ENCODE peak calls at places on chromosomes 2 and 18, in four cellular contexts. U, M, Q and C are unnamed samples.

GRCh38 chr2:48471048-48471474 is 58.9 kb upstream of the STON1 start:
- DNase-seq in M (peak), Q (peak), U (no peak), C (peak)

GRCh38 chr2:203282101-203282500 is 43.3 kb downstream of the CYP20A1 start:
- DNase-seq in U (no peak), M (no peak), Q (no peak), C (no peak)

GRCh38 chr2:8676915-8677645 is 4.8 kb upstream of the ID2 start:
- DNase-seq in U (no peak), Q (no peak), M (peak), C (no peak)

GRCh38 chr2:191638079-191638801 is 39.7 kb upstream of the NABP1 start:
- DNase-seq in M (no peak), Q (no peak), U (no peak), C (peak)

GRCh38 chr2:39411186-39411944 is 25.7 kb downstream of the MAP4K3 start:
- DNase-seq in U (no peak), M (no peak), Q (no peak), C (peak)

GRCh38 chr2:191889924-191890323 is 43.0 kb upstream of the CAVIN2 start:
- DNase-seq in M (no peak), Q (no peak), U (no peak), C (no peak)

GRCh38 chr2:157830696-157831570 is 45.2 kb downstream of the ACVR1 start:
- DNase-seq in Q (peak), M (no peak), U (no peak), C (peak)

GRCh38 chr2:238424313-238424700 is 2.4 kb upstream of the ASB1 start:
- DNase-seq in U (no peak), Q (no peak), M (no peak), C (no peak)

GRCh38 chr2:72694715-72695496 is 130.9 kb downstream of the EXOC6B start:
- DNase-seq in Q (no peak), M (peak), U (no peak), C (peak)

GRCh38 chr18:1503847-1504246 is 599.2 kb downstream of the ADCYAP1 start:
- DNase-seq in M (no peak), U (no peak), Q (no peak), C (no peak)

GRCh38 chr2:163604941-163605555 is 130.8 kb downstream of the FIGN start:
- DNase-seq in M (no peak), Q (no peak), U (no peak), C (no peak)

GRCh38 chr2:240624950-240625621 is at the start of gene GPR35:
- DNase-seq in Q (no peak), M (no peak), U (peak), C (no peak)

GRCh38 chr2:233162770-233163169 is 88.7 kb upstream of the ATG16L1 start:
- DNase-seq in U (no peak), M (no peak), Q (no peak), C (no peak)

GRCh38 chr2:119283873-119284331 is 60.3 kb downstream of the STEAP3 start:
- DNase-seq in M (no peak), U (no peak), Q (no peak), C (no peak)

GRCh38 chr2:24365051-24365450 is 4.7 kb upstream of the ITSN2 start:
- DNase-seq in M (no peak), U (no peak), Q (no peak), C (no peak)

GRCh38 chr2:167200025-167200424 is 311.7 kb downstream of the XIRP2 start:
- DNase-seq in M (no peak), Q (no peak), U (no peak), C (no peak)

GRCh38 chr2:105320651-105321215 is 8.8 kb downstream of the TGFBRAP1 start:
- DNase-seq in M (no peak), Q (no peak), U (no peak), C (no peak)

GRCh38 chr2:241811209-241811951 is 2.4 kb downstream of the NEU4 start:
- DNase-seq in U (no peak), M (no peak), Q (no peak), C (no peak)

GRCh38 chr2:120104002-120104467 is 91.2 kb downstream of the EPB41L5 start:
- DNase-seq in U (no peak), M (no peak), Q (no peak), C (no peak)

GRCh38 chr2:3200420-3200939 is 177.1 kb downstream of the EIPR1 start:
- DNase-seq in U (no peak), M (no peak), Q (no peak), C (no peak)
- TF ChIP-seq SMC3 in U (no peak), M (no peak), Q (no peak), C (no peak)

DNA sequence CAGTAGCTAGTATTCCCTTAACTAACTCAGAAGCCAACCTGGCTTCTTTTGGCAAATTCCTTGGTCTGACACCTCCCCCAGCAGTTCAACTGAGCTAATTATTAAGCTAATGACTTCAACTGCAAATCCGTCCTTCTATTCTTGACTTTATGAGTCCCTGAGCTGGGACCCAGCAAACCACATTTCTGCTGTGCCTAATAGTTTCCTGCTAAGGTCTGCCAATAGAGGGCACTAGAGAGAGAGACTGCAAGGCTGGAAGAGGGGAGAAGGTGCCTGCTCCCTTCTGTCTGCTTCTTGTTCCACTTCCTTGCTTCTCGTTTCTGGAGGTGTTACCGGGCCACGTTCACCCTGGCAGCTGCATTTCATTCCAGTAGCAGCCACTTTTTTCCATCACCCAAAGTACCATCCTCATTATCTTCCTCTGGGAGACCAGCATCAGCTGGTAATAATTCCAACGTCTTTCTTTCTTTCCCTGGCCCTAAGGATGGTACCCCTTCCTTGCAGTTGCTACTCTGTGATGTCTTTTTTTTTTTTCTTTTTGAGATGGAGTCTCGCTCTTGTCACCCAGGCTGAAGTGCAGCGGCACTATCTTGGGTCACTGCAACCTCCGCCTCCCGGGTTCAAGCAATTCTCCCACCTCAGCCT is 352.0 kb downstream of the TNS1 start:
- DNase-seq in M (peak), Q (peak), U (no peak), C (peak)
- TF ChIP-seq PBX3 in M (no peak), Q (no peak), U (no peak), C (no peak)

GRCh38 chr2:110994250-110994961 is 126.3 kb upstream of the BCL2L11 start:
- DNase-seq in M (no peak), Q (no peak), U (no peak), C (no peak)
- TF ChIP-seq SMC3 in M (no peak), Q (no peak), U (no peak), C (no peak)

DNA sequence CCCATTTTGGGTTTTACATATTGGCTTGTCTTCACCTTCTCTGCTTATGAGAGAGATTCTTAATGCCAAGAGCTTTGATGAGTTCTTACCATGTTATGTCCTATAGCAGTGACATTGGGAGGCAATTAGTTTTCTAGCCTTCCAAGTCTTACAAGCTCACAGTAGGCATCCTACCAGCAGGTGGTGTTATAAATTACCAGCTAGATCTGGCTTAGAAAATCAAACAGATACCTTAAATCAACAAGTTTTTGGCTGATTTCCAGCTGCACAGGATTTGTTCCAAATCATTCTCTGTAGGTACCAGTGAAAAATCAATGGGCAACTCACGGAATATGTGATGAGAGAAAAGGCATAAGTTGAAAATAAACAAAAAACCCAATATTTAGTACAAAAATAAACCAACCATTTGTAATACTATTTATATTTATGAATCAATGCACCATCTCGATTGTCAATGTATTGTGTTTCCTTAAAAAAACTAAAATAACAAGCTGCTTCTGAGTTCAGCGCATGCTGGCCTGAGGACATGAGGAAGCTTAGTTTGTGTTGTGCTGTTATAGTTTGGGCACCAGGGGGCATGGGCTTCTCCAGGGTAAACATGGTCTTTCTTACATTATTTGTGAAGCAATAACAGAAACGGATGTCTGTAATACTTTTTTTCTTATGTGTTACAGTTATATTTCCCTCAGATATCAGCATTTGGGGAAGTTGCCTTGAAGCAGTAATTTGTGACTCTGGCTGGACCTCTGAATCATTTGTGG is 34.1 kb upstream of the NXPH2 start:
- DNase-seq in M (no peak), Q (no peak), U (no peak), C (peak)
- TF ChIP-seq PBX3 in M (no peak), Q (no peak), U (no peak), C (no peak)

GRCh38 chr2:188984680-188985079 is 10.5 kb downstream of the COL3A1 start:
- DNase-seq in Q (no peak), U (no peak), M (no peak), C (no peak)
- TF ChIP-seq SMC3 in Q (no peak), U (no peak), M (no peak), C (no peak)

GRCh38 chr18:79496978-79497637 is 101.4 kb downstream of the NFATC1 start:
- DNase-seq in Q (no peak), M (no peak), U (no peak), C (no peak)
- TF ChIP-seq PBX3 in Q (no peak), M (no peak), U (no peak), C (no peak)

DNA sequence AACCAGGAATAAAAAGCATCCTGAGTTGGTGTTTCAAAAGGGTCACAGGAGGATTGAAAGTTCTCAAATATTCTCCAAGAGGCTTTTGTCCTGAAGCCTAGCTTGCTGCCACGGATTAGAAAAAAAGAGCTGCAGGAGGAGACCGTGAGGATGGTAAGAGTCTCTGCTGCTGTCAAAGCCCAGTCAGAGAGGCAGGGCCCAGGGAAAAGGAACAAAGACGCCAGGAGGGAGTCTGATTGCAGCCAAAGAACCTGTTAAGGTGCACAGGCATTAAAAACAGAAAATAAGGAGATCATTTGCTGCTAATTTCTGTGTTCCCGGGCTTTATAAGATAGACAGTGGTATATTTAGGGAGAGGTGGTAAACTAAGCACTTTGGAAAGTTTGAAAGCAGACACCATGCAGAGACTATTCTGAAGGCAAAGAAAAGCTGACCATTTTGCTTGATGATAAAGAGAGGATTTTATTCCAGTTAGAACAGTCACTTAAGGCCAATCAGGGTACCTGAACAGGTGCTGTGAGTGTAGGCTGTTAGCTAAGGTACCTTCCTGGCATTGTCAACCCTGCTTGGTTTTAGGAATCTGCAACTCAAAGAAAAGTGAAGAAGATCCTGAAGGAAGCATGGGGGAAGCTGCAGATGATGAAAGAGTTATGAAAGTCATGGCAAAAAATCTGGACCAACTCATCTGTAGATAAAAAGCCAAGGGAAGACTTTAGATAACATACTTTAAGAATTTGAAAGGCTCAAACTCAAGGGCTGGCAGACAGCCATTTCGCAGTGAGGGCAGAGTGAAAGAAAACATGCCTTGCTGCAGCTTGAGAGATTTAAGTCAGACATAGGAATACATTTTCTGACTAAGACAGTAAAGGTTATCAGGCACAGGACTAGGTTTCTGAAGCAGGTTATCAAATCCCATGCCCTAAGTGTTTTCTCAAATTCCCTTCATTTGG is 80.0 kb upstream of the ARL5A start:
- DNase-seq in M (no peak), Q (no peak), U (no peak), C (no peak)
- TF ChIP-seq SMC3 in M (no peak), Q (no peak), U (no peak), C (no peak)

GRCh38 chr2:130385709-130386108 is 29.9 kb downstream of the PTPN18 start:
- DNase-seq in U (no peak), Q (no peak), M (no peak), C (no peak)
- TF ChIP-seq PBX3 in U (no peak), Q (no peak), M (no peak), C (no peak)

DNA sequence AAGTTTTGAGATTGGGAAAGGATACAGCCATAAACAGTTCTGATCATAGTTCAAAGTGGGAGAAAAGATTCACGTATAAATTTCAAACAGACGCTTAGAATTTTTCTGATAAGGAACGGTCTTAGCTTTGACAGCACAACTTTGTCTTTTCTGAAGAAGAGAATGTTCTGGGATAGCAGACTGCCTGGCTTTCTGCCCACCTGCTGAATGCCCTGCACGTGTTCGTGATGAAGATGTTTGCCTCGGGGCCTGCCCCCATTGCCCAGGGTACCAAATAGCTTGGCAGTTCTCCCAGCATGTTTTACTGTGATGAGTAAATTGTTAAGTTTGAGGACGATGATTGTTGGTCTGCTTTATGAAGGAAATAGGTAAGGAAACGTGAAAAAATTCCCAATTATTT is 4.6 kb downstream of the MRPL33 start:
- DNase-seq in U (no peak), M (no peak), Q (no peak), C (no peak)
- TF ChIP-seq SMC3 in U (no peak), M (no peak), Q (no peak), C (no peak)

DNA sequence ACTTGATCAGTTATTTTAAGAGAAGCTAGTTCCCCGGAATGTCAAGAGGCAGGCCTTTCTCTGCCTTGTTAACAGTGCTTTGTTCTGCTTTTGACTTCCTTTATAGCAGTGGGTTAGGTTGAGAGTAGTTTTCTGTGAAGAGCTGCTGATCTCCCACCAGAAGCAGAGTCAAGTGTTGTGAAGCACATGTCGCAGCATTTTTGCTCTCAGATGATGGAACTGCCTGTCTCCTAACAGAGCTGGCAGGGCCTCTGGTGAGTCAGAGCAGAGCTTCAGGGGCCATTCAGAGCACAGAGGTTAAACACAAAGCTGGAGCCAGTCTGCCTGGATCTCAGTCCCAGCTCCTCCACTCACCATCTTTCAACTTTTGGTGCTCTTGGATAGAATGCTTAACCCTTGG is 871.9 kb downstream of the SLC4A3 start:
- DNase-seq in Q (peak), M (no peak), U (no peak), C (no peak)
- TF ChIP-seq PBX3 in Q (no peak), M (peak), U (no peak), C (no peak)